ENCODE peak calls at places on chromosomes 3 and 15, in seven cellular contexts. F is progenitor cell of endocrine pancreas, K is left ventricle myocardium inferior, R is fibroblast of lung, O is OCI-LY7, Z is fibroblast of pulmonary artery, M is GM12864. N is an unnamed sample.

GRCh38 chr3:50260027-50260941 is 8.7 kb upstream of the SEMA3B start:
- DNase-seq in R (peak), M (no peak), Z (peak), K (peak), O (peak), F (peak), N (peak)

GRCh38 chr3:14162178-14162577 is 16.2 kb downstream of the XPC start:
- DNase-seq in O (no peak), K (no peak), M (no peak), R (no peak), Z (peak), F (no peak), N (no peak)

GRCh38 chr3:45066109-45066801 is 40.2 kb downstream of the CLEC3B start:
- DNase-seq in M (no peak), F (no peak), O (no peak), Z (no peak), K (no peak), R (peak), N (no peak)

GRCh38 chr15:90286678-90287077 is 21.2 kb downstream of the NGRN start:
- DNase-seq in F (no peak), R (peak), O (peak), M (no peak), Z (peak), K (no peak), N (no peak)

GRCh38 chr15:52171386-52171785 is 19.8 kb downstream of the GNB5 start:
- DNase-seq in Z (peak), M (no peak), O (peak), F (no peak), K (no peak), R (no peak), N (no peak)

GRCh38 chr3:107975529-107976203 is 115.2 kb downstream of the CD47 start:
- DNase-seq in R (no peak), M (no peak), O (no peak), F (no peak), Z (no peak), K (no peak), N (no peak)

GRCh38 chr3:48347500-48347899 is 14.0 kb upstream of the SPINK8 start:
- DNase-seq in R (no peak), M (no peak), O (no peak), F (no peak), K (no peak), Z (no peak), N (no peak)

GRCh38 chr15:99502182-99502581 is 63.6 kb upstream of the MEF2A start:
- DNase-seq in O (peak), R (no peak), F (no peak), Z (no peak), M (peak), K (no peak), N (no peak)

GRCh38 chr15:79898369-79898768 is 1.6 kb upstream of the MTHFS start:
- DNase-seq in Z (no peak), F (no peak), M (no peak), K (no peak), O (no peak), R (no peak), N (no peak)

GRCh38 chr15:70854669-70854976 is 666 bp upstream of the LARP6 start:
- DNase-seq in O (no peak), R (peak), M (no peak), F (no peak), Z (peak), K (no peak), N (no peak)

GRCh38 chr3:24628523-24629258 is 134.0 kb upstream of the THRB start:
- DNase-seq in Z (no peak), O (no peak), R (no peak), K (no peak), M (no peak), F (no peak), N (no peak)

GRCh38 chr15:77457619-77458265 is 37.1 kb downstream of the HMG20A start:
- DNase-seq in F (no peak), M (no peak), R (peak), K (no peak), O (peak), Z (peak), N (no peak)

GRCh38 chr3:124860599-124860998 is 26.6 kb downstream of the ITGB5 start:
- DNase-seq in F (no peak), M (no peak), K (peak), R (peak), O (no peak), Z (peak), N (no peak)

GRCh38 chr3:16484216-16484615 is 29.3 kb downstream of the RFTN1 start:
- DNase-seq in K (no peak), Z (peak), R (peak), O (no peak), M (no peak), F (no peak), N (no peak)

GRCh38 chr15:40252438-40253178 is 13.7 kb downstream of the PAK6 start:
- DNase-seq in M (no peak), F (peak), Z (no peak), O (no peak), K (peak), R (peak), N (no peak)

DNA sequence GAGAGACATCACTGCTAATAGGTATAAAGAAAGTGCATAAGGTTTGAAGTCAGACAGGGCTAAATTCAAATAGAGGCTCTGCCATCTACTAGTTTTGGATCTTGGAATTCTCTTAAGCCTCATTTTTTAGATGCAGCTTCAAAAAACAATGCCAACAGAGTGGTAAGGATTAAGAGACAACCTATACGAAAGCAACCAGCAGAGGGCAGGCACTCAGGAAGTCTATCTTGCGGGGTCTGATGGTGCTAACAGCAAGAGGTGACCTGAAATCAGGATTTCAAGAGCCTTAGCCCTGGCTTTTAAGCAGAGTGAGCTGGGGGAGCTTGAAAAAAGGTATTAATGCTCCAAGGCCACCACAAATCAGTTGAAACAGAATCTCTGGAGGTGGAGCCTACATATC is 40.7 kb downstream of the LDHAL6B start:
- DNase-seq in M (peak), K (no peak), O (peak), Z (peak), R (peak), F (peak), N (no peak)
- TF ChIP-seq CTCF in M (peak), K (peak), O (peak), Z (peak), R (peak), F (peak), N (peak)

GRCh38 chr3:9715764-9716437 is 12.3 kb downstream of the CPNE9 start:
- DNase-seq in F (no peak), K (peak), Z (peak), O (peak), R (peak), M (no peak), N (no peak)
- TF ChIP-seq CTCF in F (peak), K (peak), Z (peak), O (peak), R (peak), M (peak), N (peak)

DNA sequence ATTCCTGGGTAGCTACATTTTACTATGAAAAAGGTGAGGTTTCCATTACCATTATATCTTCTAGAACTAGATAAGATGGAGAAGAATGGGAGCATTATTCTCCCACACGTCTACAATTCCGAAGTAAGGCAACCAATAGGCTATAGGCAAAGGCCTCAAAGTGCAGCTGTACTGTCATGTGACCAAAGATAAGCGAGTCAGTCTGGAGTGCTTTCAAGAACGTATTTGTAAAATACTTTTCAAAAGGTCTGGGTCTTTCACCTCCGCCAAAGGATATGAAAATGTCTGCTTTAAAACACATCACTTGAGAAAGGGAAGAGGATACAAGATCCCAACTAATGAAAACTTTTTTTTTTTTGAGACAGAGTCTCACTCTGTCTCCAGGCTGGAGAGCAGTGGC is 9.9 kb downstream of the CCPG1 start:
- DNase-seq in F (no peak), R (no peak), K (no peak), O (no peak), M (no peak), Z (no peak), N (no peak)
- TF ChIP-seq CTCF in F (no peak), R (no peak), K (no peak), O (no peak), M (no peak), Z (no peak), N (no peak)

DNA sequence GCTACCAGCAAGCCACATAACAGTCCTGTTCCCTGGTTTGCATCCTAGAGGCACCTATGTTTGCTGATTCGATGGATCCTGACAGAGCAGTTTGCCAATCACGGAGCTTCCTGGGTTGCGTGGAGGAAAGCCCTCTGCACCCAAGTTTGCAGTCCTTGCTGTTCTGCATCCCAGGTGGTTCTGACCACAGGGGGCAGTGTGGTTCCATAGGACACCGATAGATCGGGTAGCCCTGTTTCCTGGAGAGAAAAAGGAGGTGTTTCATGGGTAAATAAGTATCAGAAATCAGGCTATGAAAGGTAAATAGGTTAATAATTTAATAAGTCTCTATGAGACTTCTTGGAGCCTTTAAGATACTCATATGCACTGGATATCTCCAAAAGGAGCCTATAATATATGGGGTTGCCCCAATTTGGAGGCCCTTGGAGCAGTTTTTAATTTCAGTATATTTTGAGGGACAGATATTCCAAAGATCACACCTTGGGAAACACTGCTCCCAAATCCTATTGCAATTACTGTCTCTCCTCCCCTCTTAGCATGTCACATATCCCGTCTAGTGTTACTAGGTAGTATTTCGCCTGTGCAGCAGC is 194.6 kb upstream of the TPM1 start:
- DNase-seq in R (peak), Z (peak), K (peak), O (peak), F (peak), M (peak), N (peak)
- TF ChIP-seq CTCF in R (peak), Z (peak), K (peak), O (peak), F (peak), M (peak), N (peak)

GRCh38 chr3:41684802-41685740 is 276.8 kb downstream of the ULK4 start:
- DNase-seq in K (no peak), O (no peak), Z (no peak), F (no peak), R (peak), M (no peak), N (no peak)
- TF ChIP-seq CTCF in K (no peak), O (no peak), Z (no peak), F (no peak), R (no peak), M (no peak), N (no peak)

GRCh38 chr15:92822216-92823144 is 77.6 kb upstream of the CHD2 start:
- DNase-seq in O (no peak), M (no peak), Z (no peak), F (no peak), R (peak), K (no peak), N (no peak)

GRCh38 chr15:92819312-92820232 is 80.6 kb upstream of the CHD2 start:
- DNase-seq in M (no peak), F (no peak), K (no peak), O (no peak), Z (no peak), R (peak), N (no peak)

GRCh38 chr15:92821491-92822116 is 78.5 kb upstream of the CHD2 start:
- DNase-seq in R (peak), F (no peak), M (no peak), K (no peak), Z (no peak), O (no peak), N (no peak)

GRCh38 chr15:92818658-92819311 is 81.3 kb upstream of the CHD2 start:
- DNase-seq in O (no peak), M (no peak), F (no peak), R (peak), K (no peak), Z (no peak), N (no peak)

GRCh38 chr15:92820233-92821021 is 79.7 kb upstream of the CHD2 start:
- DNase-seq in K (peak), O (peak), R (peak), M (no peak), F (peak), Z (peak), N (peak)
- TF ChIP-seq CTCF in K (no peak), O (no peak), R (no peak), M (no peak), F (no peak), Z (no peak), N (no peak)

DNA sequence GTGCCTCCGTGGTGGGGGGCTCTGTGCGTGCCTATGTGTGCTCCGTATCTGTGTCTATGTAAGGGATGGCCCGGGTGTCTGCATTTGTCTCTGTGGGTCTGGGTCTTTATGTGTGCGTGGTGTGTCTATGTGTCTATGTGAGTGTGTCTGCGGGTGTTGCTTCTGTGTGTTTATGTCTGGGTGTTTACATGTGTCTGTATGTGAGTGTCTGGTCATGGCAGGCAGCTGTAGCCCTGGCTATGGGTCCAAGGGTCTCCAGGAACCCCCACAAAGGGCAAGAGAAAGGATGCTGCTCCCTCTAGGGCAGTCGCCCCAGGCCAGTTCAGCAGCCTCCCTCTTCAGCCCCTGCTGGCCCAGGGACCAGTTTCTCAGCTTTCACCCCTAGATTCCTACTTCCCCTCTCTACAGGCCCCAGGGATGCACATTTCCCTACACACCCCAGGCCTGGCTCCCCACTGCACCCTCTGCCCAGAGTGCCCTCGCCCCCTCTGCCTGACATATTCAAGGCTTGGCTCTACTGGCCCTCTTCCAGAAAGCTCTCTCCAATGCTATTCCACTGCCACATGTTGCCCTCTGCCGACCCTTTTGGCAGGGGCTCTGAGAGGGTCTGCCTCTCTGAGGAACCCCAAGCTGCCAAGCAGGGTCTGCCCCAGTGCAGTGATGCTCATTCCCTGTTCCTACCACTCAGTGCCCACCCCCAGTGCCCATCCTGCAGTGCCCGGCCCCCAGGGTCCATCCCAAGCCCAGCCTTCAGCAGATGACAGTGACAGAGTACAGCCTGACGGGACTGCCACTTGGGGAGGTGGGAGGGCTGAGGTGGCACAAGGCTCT is 1.0 kb upstream of the MYL3 start:
- DNase-seq in M (no peak), K (peak), R (no peak), F (no peak), Z (no peak), O (no peak), N (no peak)
- TF ChIP-seq CTCF in M (no peak), K (no peak), R (no peak), F (no peak), Z (no peak), O (no peak), N (peak)

DNA sequence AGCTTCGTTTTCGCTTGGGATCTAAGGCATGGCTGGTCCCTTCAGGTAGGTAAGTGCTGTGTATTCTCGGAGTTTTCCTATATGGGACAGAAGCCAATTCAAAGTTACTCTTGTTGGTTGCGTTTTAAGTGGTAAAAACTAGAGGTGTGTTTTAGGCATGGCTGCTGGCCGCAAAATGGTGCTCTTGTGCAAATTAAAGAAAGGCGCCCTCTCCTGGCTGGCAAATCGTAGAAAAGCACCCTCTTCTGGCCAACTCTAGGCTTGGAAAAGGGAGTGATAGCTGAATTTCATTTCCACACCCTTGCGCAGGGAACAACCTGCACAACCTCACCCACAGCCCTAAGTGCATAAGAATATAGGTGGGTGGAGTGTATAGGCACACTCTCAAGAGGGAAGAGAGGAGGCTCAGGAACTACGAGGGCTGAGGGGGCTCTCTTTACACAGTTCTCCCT is 23.5 kb downstream of the DRD3 start:
- DNase-seq in Z (peak), R (peak), K (peak), O (peak), M (no peak), F (no peak), N (no peak)
- TF ChIP-seq CTCF in Z (peak), R (peak), K (peak), O (peak), M (peak), F (peak), N (peak)

DNA sequence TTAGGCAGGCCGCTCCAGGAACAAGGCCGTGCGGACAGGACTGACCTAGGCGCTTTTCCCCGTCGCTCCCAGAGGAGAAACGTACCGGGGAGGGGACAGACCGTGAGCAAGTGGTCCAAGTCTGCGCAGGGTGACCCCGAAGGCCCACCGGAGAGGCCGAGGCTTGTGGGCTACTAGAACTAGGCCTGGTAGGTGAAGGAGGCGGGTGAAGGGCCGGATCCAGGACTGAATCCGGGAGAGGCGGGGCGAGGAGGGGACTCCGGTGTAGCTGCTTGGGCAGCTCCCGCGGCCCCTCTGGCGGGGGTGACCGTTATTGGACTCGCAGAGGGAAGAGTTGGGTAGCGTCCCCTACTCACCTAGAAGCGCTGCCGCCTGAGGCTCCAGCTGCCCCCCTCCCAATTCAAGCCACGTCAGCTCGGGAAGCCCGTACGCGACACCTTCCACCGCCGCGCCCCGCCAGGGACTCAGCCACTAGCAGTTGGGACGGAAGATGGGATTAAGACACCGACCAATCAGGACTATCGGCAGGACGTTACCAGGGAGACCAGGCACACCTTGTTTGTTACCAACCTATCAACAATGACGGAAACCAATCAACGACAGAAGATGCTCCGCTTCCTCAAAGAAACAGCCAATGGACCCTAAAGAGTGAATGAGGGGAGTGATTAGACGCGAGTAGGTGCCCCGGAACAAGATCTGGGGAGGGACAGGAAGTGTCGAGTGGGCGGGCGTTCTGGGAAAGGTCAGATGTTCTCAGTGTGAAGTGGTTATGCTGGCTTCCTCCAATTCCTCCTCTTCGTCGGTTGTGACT is at the start of gene GOLGB1:
- DNase-seq in F (peak), K (peak), M (peak), O (peak), Z (peak), R (peak), N (peak)
- TF ChIP-seq CTCF in F (no peak), K (peak), M (no peak), O (no peak), Z (no peak), R (no peak), N (no peak)

N was measured in D721Med.